ENCODE peak calls at places on chromosomes 6 and 20, in seven cellular contexts. L is NCI-H460; R is chondrocyte; O is activated CD8-positive, alpha-beta memory T cell treated with anti-CD3 and anti-CD28 coated beads for 48 hours; M is T-helper 9 cell; K is astrocyte of the spinal cord; H is HT-29. T is an unnamed sample.

GRCh38 chr20:59845472-59845871 is 88.0 kb downstream of the SYCP2 start:
- DNase-seq in L (no peak), R (no peak), O (no peak), M (no peak), K (no peak), H (peak), T (no peak)

GRCh38 chr6:49666930-49667369 is 30.3 kb upstream of the RHAG start:
- DNase-seq in L (no peak), R (no peak), O (no peak), M (no peak), K (no peak), H (no peak), T (no peak)

GRCh38 chr20:7113577-7114466 is 346.3 kb downstream of the BMP2 start:
- DNase-seq in L (peak), R (no peak), O (no peak), M (no peak), K (peak), H (peak), T (no peak)

GRCh38 chr6:160462551-160463109 is 114.5 kb downstream of the SLC22A3 start:
- DNase-seq in L (no peak), R (no peak), O (peak), M (peak), K (peak), H (no peak), T (peak)

GRCh38 chr6:1586256-1586655 is 23.5 kb upstream of the FOXC1 start:
- DNase-seq in L (no peak), R (no peak), O (no peak), M (no peak), K (no peak), H (no peak), T (no peak)

GRCh38 chr6:108897371-108897770 is 49.1 kb downstream of the ARMC2 start:
- DNase-seq in L (no peak), R (no peak), O (no peak), M (no peak), K (peak), H (peak), T (no peak)

GRCh38 chr6:48641544-48641943 is 530.5 kb upstream of the PTCHD4 start:
- DNase-seq in L (no peak), R (no peak), O (no peak), M (no peak), K (peak), H (no peak), T (no peak)

GRCh38 chr6:105711216-105711615 is 308.3 kb upstream of the PREP start:
- DNase-seq in L (no peak), R (no peak), O (no peak), M (no peak), K (no peak), H (no peak), T (no peak)

GRCh38 chr6:140586426-140587061 is 1212.1 kb upstream of the CITED2 start:
- DNase-seq in L (no peak), R (no peak), O (no peak), M (no peak), K (no peak), H (no peak), T (no peak)

GRCh38 chr6:87184762-87185250 is 29.4 kb downstream of the ZNF292 start:
- DNase-seq in L (no peak), R (no peak), O (no peak), M (no peak), K (no peak), H (no peak), T (no peak)

GRCh38 chr6:6614965-6615304 is 26.4 kb downstream of the LY86 start:
- DNase-seq in L (no peak), R (no peak), O (no peak), M (no peak), K (no peak), H (no peak), T (no peak)

GRCh38 chr6:144528605-144529425 is 243.7 kb downstream of the UTRN start:
- DNase-seq in L (no peak), R (peak), O (no peak), M (no peak), K (peak), H (no peak), T (no peak)

GRCh38 chr6:90973158-90973557 is 386.3 kb upstream of the MAP3K7 start:
- DNase-seq in L (no peak), R (no peak), O (no peak), M (no peak), K (no peak), H (no peak), T (no peak)

GRCh38 chr6:42210551-42210950 is 7.1 kb downstream of the MRPS10 start:
- DNase-seq in L (no peak), R (no peak), O (no peak), M (no peak), K (no peak), H (no peak), T (no peak)

GRCh38 chr6:33490198-33490597 is 35.8 kb downstream of the ZBTB9 start:
- DNase-seq in L (no peak), R (no peak), O (no peak), M (no peak), K (no peak), H (peak), T (no peak)

GRCh38 chr20:47118641-47119040 is 224.0 kb downstream of the EYA2 start:
- DNase-seq in L (no peak), R (no peak), O (no peak), M (no peak), K (no peak), H (no peak), T (no peak)